ENCODE peak calls at places on chromosomes 5 and 9, in five cellular contexts. I is cardiac muscle cell, C is OCI-LY7, W is pancreas, A is SJSA1. P is an unnamed sample.
A peak's percentile ranks its signal among the peaks of the same experiment; 100 is the strongest.

GRCh38 chr9:14245901-14246525 is 67.9 kb downstream of the NFIB start:
- DNase-seq in W (no peak), A (peak; percentile 67), I (no peak), C (no peak), P (no peak)

GRCh38 chr5:159101689-159102088 is 2.0 kb upstream of the EBF1 start:
- DNase-seq in I (no peak), W (no peak), A (no peak), C (peak; percentile 47), P (no peak)

GRCh38 chr9:6644346-6645152 is 980 bp downstream of the GLDC start:
- DNase-seq in C (no peak), W (no peak), A (no peak), I (peak; percentile 5), P (peak; percentile 13)

GRCh38 chr5:141487131-141487530 is 1.8 kb upstream of the PCDHGC5 start:
- DNase-seq in A (no peak), C (no peak), W (no peak), I (no peak), P (no peak)

GRCh38 chr9:90979138-90979551 is 177.5 kb downstream of the SYK start:
- DNase-seq in W (no peak), A (peak; percentile 57), I (no peak), C (no peak), P (no peak)

GRCh38 chr9:74951725-74952151 is 974 bp downstream of the C9orf40 start:
- DNase-seq in W (peak; percentile 71), A (peak; percentile 42), I (peak; percentile 61), C (peak; percentile 63), P (no peak)

GRCh38 chr5:127754727-127755126 is 51.5 kb downstream of the CCDC192 start:
- DNase-seq in C (no peak), A (no peak), W (no peak), I (no peak), P (no peak)

GRCh38 chr9:571066-571465 is 270.4 kb upstream of the DMRT1 start:
- DNase-seq in I (no peak), W (no peak), C (peak; percentile 50), A (no peak), P (no peak)

GRCh38 chr5:17805426-17805825 is 171.2 kb downstream of the TAF11L14 start:
- DNase-seq in W (no peak), C (no peak), A (no peak), I (no peak), P (no peak)

GRCh38 chr9:120780367-120780766 is 12.8 kb downstream of the FBXW2 start:
- DNase-seq in I (no peak), A (no peak), W (no peak), C (no peak), P (no peak)

GRCh38 chr5:75818661-75819060 is 101.4 kb upstream of the POC5 start:
- DNase-seq in I (no peak), A (no peak), W (no peak), C (no peak), P (no peak)

GRCh38 chr5:146055432-146055831 is 49.9 kb downstream of the PLAC8L1 start:
- DNase-seq in A (no peak), W (no peak), C (no peak), I (no peak), P (no peak)

GRCh38 chr5:96649938-96650540 is 12.1 kb upstream of the CAST start:
- DNase-seq in C (no peak), I (no peak), A (no peak), W (no peak), P (no peak)

GRCh38 chr5:60943624-60944023 is 1.2 kb downstream of the ERCC8 start:
- DNase-seq in W (no peak), A (no peak), I (no peak), C (peak; percentile 18), P (no peak)

GRCh38 chr9:109171926-109172325 is 4.9 kb upstream of the FRRS1L start:
- DNase-seq in I (no peak), A (no peak), C (no peak), W (no peak), P (no peak)

GRCh38 chr5:118208031-118208453 is 780.3 kb downstream of the DTWD2 start:
- DNase-seq in I (no peak), W (peak; percentile 46), C (no peak), A (no peak), P (no peak)

DNA sequence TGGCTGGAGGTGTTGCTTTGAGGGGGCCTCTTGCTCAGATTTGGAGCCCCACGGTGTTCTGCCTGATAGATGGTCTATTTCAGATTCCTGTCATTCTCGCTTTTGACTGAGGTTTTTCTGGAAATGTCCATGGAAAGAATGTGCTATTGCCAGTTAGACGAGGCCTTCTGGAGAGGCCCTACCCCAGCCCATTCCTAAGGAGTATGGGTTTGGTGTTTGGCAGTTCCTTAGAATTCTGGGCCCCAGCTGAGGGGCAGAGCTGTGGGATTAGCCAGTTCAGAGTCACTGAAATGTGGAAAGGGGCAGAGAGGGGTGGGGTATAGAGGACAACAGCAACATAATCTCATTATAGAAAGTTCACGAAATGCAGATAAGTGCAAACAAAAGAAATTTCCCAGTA is 50.5 kb downstream of the GALNT10 start:
- DNase-seq in C (no peak), A (no peak), W (no peak), I (no peak), P (no peak)
- H3K4me1 ChIP-seq in C (peaks cover 16% of the 10 kb centered on the region), A (peaks cover 15% of the 10 kb centered on the region), W (peaks cover 4% of the 10 kb centered on the region), I (peaks cover 21% of the 10 kb centered on the region), P (no peaks in the 10 kb centered on the region)

GRCh38 chr9:127558581-127559246 is 53.4 kb upstream of the STXBP1 start:
- DNase-seq in C (no peak), A (no peak), I (peak; percentile 55), W (no peak), P (no peak)

GRCh38 chr9:127557466-127557869 is 54.6 kb upstream of the STXBP1 start:
- DNase-seq in I (peak; percentile 58), C (peak; percentile 20), A (peak; percentile 63), W (no peak), P (no peak)

GRCh38 chr9:127556871-127557270 is 55.2 kb upstream of the STXBP1 start:
- DNase-seq in A (no peak), W (no peak), I (no peak), C (no peak), P (no peak)

GRCh38 chr9:127559247-127559680 is 52.8 kb upstream of the STXBP1 start:
- DNase-seq in A (no peak), C (no peak), I (no peak), W (no peak), P (no peak)

GRCh38 chr9:127557998-127558546 is 54.0 kb upstream of the STXBP1 start:
- DNase-seq in A (peak; percentile 10), C (no peak), W (no peak), I (no peak), P (no peak)
- H3K4me1 ChIP-seq in A (peaks cover 90% of the 10 kb centered on the region), C (peaks cover 20% of the 10 kb centered on the region), W (peaks cover 53% of the 10 kb centered on the region), I (peaks cover 26% of the 10 kb centered on the region), P (peaks cover 70% of the 10 kb centered on the region)

DNA sequence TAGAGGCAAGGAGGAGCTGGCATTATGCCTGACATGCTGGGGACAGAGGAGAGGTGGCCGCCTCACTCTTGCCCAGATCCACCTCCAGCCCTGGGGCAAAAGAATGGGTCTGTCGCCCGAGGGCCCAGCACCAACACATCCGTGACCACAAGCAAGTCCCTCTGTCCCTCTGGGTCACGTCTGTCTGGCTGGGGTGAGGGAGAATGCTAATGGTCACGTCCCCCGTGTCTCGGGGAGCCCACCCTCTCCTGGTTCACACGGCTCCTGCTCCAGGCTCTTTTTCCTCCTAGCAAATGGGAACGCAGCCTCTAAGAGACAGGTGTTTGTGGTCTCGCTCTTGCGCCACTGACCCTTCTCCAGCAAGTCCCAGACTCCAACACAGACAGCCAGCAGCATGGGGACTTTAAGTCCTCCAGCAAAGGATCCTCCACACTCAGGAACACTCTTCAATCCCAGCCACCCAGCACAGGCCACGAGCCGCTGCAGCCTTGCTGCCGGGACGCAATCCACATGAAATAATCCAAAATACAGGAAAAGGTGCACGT is 4.1 kb downstream of the ENG start:
- DNase-seq in A (no peak), C (no peak), W (no peak), I (no peak), P (no peak)
- H3K4me1 ChIP-seq in A (peaks cover 22% of the 10 kb centered on the region), C (no peaks in the 10 kb centered on the region), W (no peaks in the 10 kb centered on the region), I (peaks cover 25% of the 10 kb centered on the region), P (peaks cover 25% of the 10 kb centered on the region)

DNA sequence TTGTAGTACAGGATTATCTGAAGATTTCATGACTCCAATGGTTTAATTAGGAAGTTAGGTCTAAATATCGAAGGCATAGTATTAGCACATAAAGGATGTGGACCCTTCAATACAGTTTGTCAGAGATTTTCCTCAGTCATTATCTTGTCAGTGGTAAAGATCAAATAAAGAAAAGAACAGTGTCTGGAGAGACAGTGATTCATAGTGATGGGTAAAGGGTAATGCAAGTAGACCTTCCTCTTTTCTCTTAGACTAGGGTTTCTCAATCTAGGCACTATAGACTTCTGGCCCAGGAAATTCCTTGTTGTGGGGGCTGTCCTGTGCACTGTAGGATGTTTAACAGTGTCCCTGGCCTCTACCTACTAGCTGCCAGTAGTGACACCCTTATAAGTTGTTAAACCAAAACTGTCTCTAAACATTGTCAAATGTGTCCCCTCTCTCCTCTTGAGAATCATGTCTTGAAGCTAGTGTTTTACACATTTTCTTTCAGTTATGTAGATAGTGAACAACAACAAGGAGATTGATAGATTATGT is 6.9 kb downstream of the CAMK4 start:
- DNase-seq in I (no peak), C (no peak), A (no peak), W (no peak), P (no peak)
- H3K4me1 ChIP-seq in I (no peaks in the 10 kb centered on the region), C (peaks cover 69% of the 10 kb centered on the region), A (no peaks in the 10 kb centered on the region), W (no peaks in the 10 kb centered on the region), P (peaks cover 93% of the 10 kb centered on the region)

GRCh38 chr9:94175669-94176068 is 83.4 kb upstream of the ZNF169 start:
- DNase-seq in A (no peak), W (no peak), C (no peak), I (no peak), P (no peak)
- H3K4me1 ChIP-seq in A (peaks cover 24% of the 10 kb centered on the region), W (peaks cover 53% of the 10 kb centered on the region), C (peaks cover 49% of the 10 kb centered on the region), I (peaks cover 13% of the 10 kb centered on the region), P (peaks cover 79% of the 10 kb centered on the region)